ENCODE peak calls at places on chromosome 1, in seven cellular contexts. N is Daoy, F is T-helper 9 cell, Y is adrenal gland, E is pancreas, Z is MG63, D is GM12891. R is an unnamed sample.

GRCh38 chr1:179205284-179205683 is 24.2 kb downstream of the ABL2 start:
- DNase-seq in N (no peak), F (no peak), Y (no peak), E (no peak), Z (no peak), D (no peak), R (no peak)

GRCh38 chr1:67052741-67053534 is 1.0 kb downstream of the SLC35D1 start:
- DNase-seq in N (peak; percentile 47), F (peak; percentile 4), Y (peak; percentile 66), E (peak; percentile 13), Z (peak; percentile 31), D (no peak), R (no peak)

GRCh38 chr1:27891196-27891889 is 19.0 kb downstream of the THEMIS2 start:
- DNase-seq in N (no peak), F (no peak), Y (peak; percentile 67), E (no peak), Z (no peak), D (no peak), R (peak; percentile 71)

GRCh38 chr1:112808861-112809684 is 93.9 kb upstream of the PPM1J start:
- DNase-seq in N (peak; percentile 84), F (peak; percentile 40), Y (peak; percentile 84), E (peak; percentile 37), Z (peak; percentile 79), D (peak; percentile 56), R (peak; percentile 85)

GRCh38 chr1:169604781-169605560 is 18.7 kb upstream of the F5 start:
- DNase-seq in N (no peak), F (peak; percentile 5), Y (no peak), E (no peak), Z (no peak), D (no peak), R (peak; percentile 73)

GRCh38 chr1:162996261-162996660 is 72.9 kb upstream of the RGS4 start:
- DNase-seq in N (no peak), F (no peak), Y (no peak), E (no peak), Z (no peak), D (no peak), R (no peak)

GRCh38 chr1:212814548-212814947 is 22.9 kb downstream of the TATDN3 start:
- DNase-seq in N (no peak), F (no peak), Y (no peak), E (no peak), Z (no peak), D (no peak), R (no peak)

GRCh38 chr1:238187575-238187949 is 296.8 kb upstream of the ZP4 start:
- DNase-seq in N (no peak), F (no peak), Y (no peak), E (no peak), Z (no peak), D (no peak), R (no peak)

GRCh38 chr1:234535763-234536515 is 57.0 kb upstream of the TARBP1 start:
- DNase-seq in N (no peak), F (no peak), Y (peak; percentile 77), E (peak; percentile 62), Z (peak; percentile 75), D (no peak), R (peak; percentile 17)